ENCODE peak calls at places on chromosomes 11 and 22, in seven cellular contexts. U is stimulated activated CD4-positive, alpha-beta T cell treated with anti-CD3 and anti-CD28 coated beads, Interleukin-1b, Interleukin-23, amount 100 ng/mL, for 1 hour; C is ELR; I is epithelial cell of esophagus; M is stimulated activated CD8-positive, alpha-beta memory T cell treated with anti-CD3 and anti-CD28 coated beads, Interleukin-15, amount 100 ng/mL, for 1 hour; A is brain pericyte; Q is Right ventricle myocardium superior. D is an unnamed sample.
A peak's percentile ranks its signal among the peaks of the same experiment; 100 is the strongest.

GRCh38 chr22:29116397-29117123 is 43.7 kb downstream of the KREMEN1 start:
- DNase-seq in U (no peak), C (no peak), I (no peak), M (no peak), A (no peak), Q (no peak), D (no peak)

GRCh38 chr11:93028959-93029536 is 59.6 kb downstream of the MTNR1B start:
- DNase-seq in U (no peak), C (no peak), I (peak; percentile 32), M (no peak), A (no peak), Q (no peak), D (no peak)

GRCh38 chr11:19350093-19350665 is 109.4 kb upstream of the E2F8 start:
- DNase-seq in U (no peak), C (no peak), I (no peak), M (no peak), A (no peak), Q (no peak), D (no peak)

GRCh38 chr22:23098718-23099524 is 28.6 kb downstream of the GNAZ start:
- DNase-seq in U (no peak), C (no peak), I (no peak), M (no peak), A (no peak), Q (peak; percentile 73), D (peak; percentile 98)

GRCh38 chr22:27573992-27574391 is 227.6 kb downstream of the MN1 start:
- DNase-seq in U (no peak), C (no peak), I (peak; percentile 18), M (no peak), A (no peak), Q (no peak), D (no peak)

GRCh38 chr22:38740754-38741153 is 15.0 kb downstream of the SUN2 start:
- DNase-seq in U (no peak), C (no peak), I (no peak), M (no peak), A (no peak), Q (no peak), D (peak; percentile 54)

GRCh38 chr22:42961815-42962214 is 53.1 kb downstream of the PACSIN2 start:
- DNase-seq in U (no peak), C (no peak), I (no peak), M (no peak), A (no peak), Q (no peak), D (no peak)

GRCh38 chr11:35994421-35994820 is 50.6 kb downstream of the LDLRAD3 start:
- DNase-seq in U (no peak), C (no peak), I (no peak), M (no peak), A (no peak), Q (no peak), D (no peak)

GRCh38 chr11:75593337-75593915 is 31.4 kb downstream of the SERPINH1 start:
- DNase-seq in U (no peak), C (no peak), I (no peak), M (no peak), A (no peak), Q (no peak), D (no peak)

GRCh38 chr11:121654506-121655480 is 202.0 kb upstream of the SORL1-AS1 start:
- DNase-seq in U (no peak), C (peak; percentile 24), I (peak; percentile 22), M (no peak), A (no peak), Q (no peak), D (no peak)

GRCh38 chr22:41976070-41976901 is 7.0 kb downstream of the SEPTIN3 start:
- DNase-seq in U (no peak), C (no peak), I (peak; percentile 26), M (no peak), A (no peak), Q (no peak), D (peak; percentile 60)

GRCh38 chr22:44996648-44997047 is 13.2 kb downstream of the PHF21B start:
- DNase-seq in U (no peak), C (no peak), I (no peak), M (no peak), A (no peak), Q (no peak), D (no peak)

GRCh38 chr11:65277878-65278277 is 16.1 kb downstream of the POLA2 start:
- DNase-seq in U (no peak), C (no peak), I (no peak), M (no peak), A (no peak), Q (no peak), D (no peak)

GRCh38 chr11:57648791-57649735 is 649 bp downstream of the YPEL4 start:
- DNase-seq in U (no peak), C (peak; percentile 49), I (no peak), M (no peak), A (no peak), Q (no peak), D (peak; percentile 70)

GRCh38 chr11:94511932-94512781 is at the start of gene C11orf97:
- DNase-seq in U (no peak), C (peak; percentile 63), I (peak; percentile 42), M (no peak), A (no peak), Q (peak; percentile 76), D (peak; percentile 71)

GRCh38 chr11:75831915-75832502 is 17.0 kb downstream of the UVRAG start:
- DNase-seq in U (no peak), C (no peak), I (no peak), M (no peak), A (no peak), Q (no peak), D (no peak)

GRCh38 chr22:45296628-45297297 is 12.0 kb downstream of the UPK3A start:
- DNase-seq in U (no peak), C (no peak), I (no peak), M (no peak), A (no peak), Q (no peak), D (no peak)

GRCh38 chr11:60947666-60948065 is 4.3 kb downstream of the SLC15A3 start:
- DNase-seq in U (no peak), C (no peak), I (no peak), M (no peak), A (no peak), Q (no peak), D (peak; percentile 61)

GRCh38 chr11:96393753-96394348 is 4.0 kb downstream of the JRKL start:
- DNase-seq in U (no peak), C (peak; percentile 71), I (peak; percentile 52), M (no peak), A (no peak), Q (no peak), D (peak; percentile 65)

GRCh38 chr11:7600205-7600775 is 73.0 kb downstream of the CYB5R2 start:
- DNase-seq in U (no peak), C (peak; percentile 30), I (peak; percentile 100), M (no peak), A (no peak), Q (no peak), D (no peak)

GRCh38 chr11:102620858-102621561 is 4.1 kb downstream of the MMP20 start:
- DNase-seq in U (no peak), C (peak; percentile 72), I (peak; percentile 61), M (no peak), A (no peak), Q (no peak), D (no peak)

GRCh38 chr11:64723117-64723906 is at the start of gene NRXN2:
- DNase-seq in U (peak; percentile 56), C (peak; percentile 83), I (peak; percentile 89), M (peak; percentile 61), A (peak; percentile 38), Q (peak; percentile 92), D (peak; percentile 97)

GRCh38 chr11:97794876-97795275 is 1225.9 kb upstream of the CNTN5 start:
- DNase-seq in U (no peak), C (no peak), I (no peak), M (no peak), A (no peak), Q (no peak), D (no peak)

GRCh38 chr11:57424802-57425564 is 1.9 kb downstream of the SLC43A3 start:
- DNase-seq in U (peak; percentile 62), C (peak; percentile 95), I (peak; percentile 84), M (peak; percentile 64), A (peak; percentile 43), Q (peak; percentile 74), D (peak; percentile 15)